ENCODE peak calls at places on chromosomes 5 and 9, in six cellular contexts. C is SK-N-MC, Z is HCT116, O is K562, H is SK-N-SH, E is HepG2. J is an unnamed sample.

GRCh38 chr5:45793638-45794532 is 97.7 kb upstream of the HCN1 start:
- DNase-seq in C (no peak), Z (peak), O (no peak), H (no peak), E (no peak), J (no peak)

GRCh38 chr5:129915415-129915814 is 11.2 kb downstream of the CHSY3 start:
- DNase-seq in C (no peak), Z (no peak), O (no peak), H (no peak), E (no peak), J (no peak)

GRCh38 chr5:174119386-174119785 is 73.9 kb downstream of the NSG2 start:
- DNase-seq in C (no peak), Z (no peak), O (no peak), H (no peak), E (no peak), J (no peak)

GRCh38 chr5:148090200-148090599 is 26.4 kb downstream of the SPINK5 start:
- DNase-seq in C (no peak), Z (no peak), O (no peak), H (no peak), E (no peak), J (no peak)

GRCh38 chr5:59793000-59793399 is 100.5 kb downstream of the PDE4D start:
- DNase-seq in C (no peak), Z (no peak), O (no peak), H (no peak), E (peak), J (no peak)

GRCh38 chr5:33300209-33300742 is 140.5 kb upstream of the TARS1 start:
- DNase-seq in C (no peak), Z (no peak), O (no peak), H (no peak), E (no peak), J (no peak)

GRCh38 chr5:159441441-159441840 is 111.2 kb upstream of the IL12B start:
- DNase-seq in C (no peak), Z (peak), O (no peak), H (peak), E (peak), J (no peak)

GRCh38 chr9:120730661-120731514 is 16.6 kb upstream of the MEGF9 start:
- DNase-seq in C (no peak), Z (no peak), O (no peak), H (no peak), E (peak), J (peak)

GRCh38 chr9:10366171-10366779 is 246.5 kb downstream of the PTPRD start:
- DNase-seq in C (peak), Z (peak), O (no peak), H (peak), E (peak), J (peak)

GRCh38 chr9:129311638-129312037 is 133.6 kb upstream of the IER5L start:
- DNase-seq in C (no peak), Z (no peak), O (no peak), H (no peak), E (no peak), J (no peak)

DNA sequence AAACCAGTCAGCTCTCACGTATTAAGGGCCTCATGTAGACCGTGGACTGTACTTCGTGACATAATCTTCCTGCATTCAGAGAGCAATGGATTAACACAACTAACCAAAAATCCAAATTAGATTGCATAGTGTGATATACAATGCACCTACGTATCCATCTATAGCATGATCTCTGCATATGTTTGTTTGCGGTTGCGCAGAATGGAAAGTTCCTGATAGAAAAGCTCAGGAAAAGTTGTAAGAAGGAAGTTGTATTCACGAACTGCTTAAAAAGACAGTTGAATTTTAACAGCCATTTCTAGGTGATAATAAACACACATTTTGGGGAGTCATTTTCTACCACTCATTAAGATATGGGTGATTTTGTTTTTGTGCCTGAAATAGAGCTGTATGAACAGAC is 869.0 kb downstream of the TLE4 start:
- DNase-seq in C (no peak), Z (no peak), O (no peak), H (no peak), E (no peak), J (no peak)
- TF ChIP-seq POLR2AphosphoS5 in C (peak), Z (no peak), O (no peak), H (no peak), E (no peak), J (no peak)

DNA sequence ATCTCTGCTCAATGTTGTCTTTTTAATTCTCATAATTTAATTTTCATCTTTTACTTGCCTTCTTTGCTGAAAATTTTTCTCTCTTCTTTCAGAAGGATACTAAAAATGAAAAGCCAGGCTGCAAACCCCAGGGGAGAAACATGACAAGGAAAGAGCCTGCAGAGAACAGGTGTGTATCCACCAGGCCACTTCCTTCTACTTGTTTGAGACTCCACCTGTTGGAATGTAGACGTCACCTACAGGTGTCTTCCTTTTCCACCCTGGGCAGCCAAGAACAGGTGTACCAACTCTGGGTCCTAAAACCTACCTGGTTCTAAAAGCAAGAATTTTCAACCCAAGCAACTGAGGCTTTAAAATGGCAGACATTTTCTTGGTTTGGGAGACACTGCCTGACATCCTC is 166.8 kb downstream of the ATP10B start:
- DNase-seq in C (no peak), Z (no peak), O (no peak), H (no peak), E (no peak), J (no peak)
- H3K9ac ChIP-seq in C (no peak), Z (no peak), O (no peak), H (no peak), E (no peak), J (no peak)

GRCh38 chr9:137218754-137219271 is 3.2 kb downstream of the RNF208 start:
- DNase-seq in C (no peak), Z (no peak), O (peak), H (no peak), E (peak), J (peak)
- TF ChIP-seq POLR2AphosphoS5 in C (no peak), Z (peak), O (peak), H (peak), E (peak), J (peak)

GRCh38 chr5:95857185-95857945 is 34.8 kb upstream of the GLRX start:
- DNase-seq in C (no peak), Z (no peak), O (peak), H (no peak), E (peak), J (peak)
- H3K9ac ChIP-seq in C (no peak), Z (no peak), O (no peak), H (peak), E (peak), J (peak)

DNA sequence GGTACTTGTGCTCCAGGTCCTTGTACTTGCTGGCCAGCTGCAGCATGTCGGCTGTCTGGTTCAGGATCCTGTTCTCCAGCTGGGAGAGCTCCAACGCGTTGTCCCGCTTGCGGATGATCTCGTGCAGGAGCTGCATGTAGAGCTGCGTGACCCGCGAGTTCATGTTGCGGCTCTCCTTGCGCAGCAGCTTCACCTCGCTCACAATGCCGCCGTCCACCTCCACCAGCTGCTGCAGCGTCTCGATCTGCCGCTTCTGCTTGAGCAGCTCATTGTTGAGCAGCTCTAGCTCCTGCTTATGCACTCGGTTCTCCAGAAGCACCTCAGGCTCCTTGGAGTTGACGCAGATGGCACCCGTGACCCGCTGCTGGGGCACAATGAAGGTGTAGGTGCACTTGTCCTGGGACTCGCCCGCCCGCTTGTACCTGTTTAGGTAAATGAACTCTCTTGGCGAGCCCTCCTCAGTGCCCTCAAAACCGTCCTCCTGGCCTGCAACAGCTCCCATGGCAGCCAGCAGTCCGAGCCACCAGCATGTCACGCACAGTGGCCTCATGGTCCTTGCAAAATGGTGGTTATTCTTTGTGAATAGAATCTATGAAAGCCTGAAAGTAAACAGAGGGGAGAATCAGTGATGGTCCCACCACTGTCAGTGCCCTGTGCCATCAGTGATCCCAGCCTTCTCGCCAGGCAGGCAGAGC is 14.1 kb downstream of the ANGPTL2 start:
- DNase-seq in C (no peak), Z (no peak), O (no peak), H (no peak), E (no peak), J (no peak)
- TF ChIP-seq POLR2AphosphoS5 in C (no peak), Z (no peak), O (no peak), H (no peak), E (no peak), J (no peak)

GRCh38 chr9:111937781-111938426 is 41.3 kb downstream of the UGCG start:
- DNase-seq in C (no peak), Z (no peak), O (no peak), H (no peak), E (no peak), J (peak)

GRCh38 chr9:111939322-111939721 is 42.7 kb downstream of the UGCG start:
- DNase-seq in C (no peak), Z (no peak), O (no peak), H (no peak), E (no peak), J (no peak)

GRCh38 chr9:111937301-111937700 is 40.7 kb downstream of the UGCG start:
- DNase-seq in C (no peak), Z (no peak), O (no peak), H (no peak), E (no peak), J (no peak)

GRCh38 chr9:111936391-111936790 is 39.8 kb downstream of the UGCG start:
- DNase-seq in C (no peak), Z (no peak), O (no peak), H (no peak), E (no peak), J (no peak)

DNA sequence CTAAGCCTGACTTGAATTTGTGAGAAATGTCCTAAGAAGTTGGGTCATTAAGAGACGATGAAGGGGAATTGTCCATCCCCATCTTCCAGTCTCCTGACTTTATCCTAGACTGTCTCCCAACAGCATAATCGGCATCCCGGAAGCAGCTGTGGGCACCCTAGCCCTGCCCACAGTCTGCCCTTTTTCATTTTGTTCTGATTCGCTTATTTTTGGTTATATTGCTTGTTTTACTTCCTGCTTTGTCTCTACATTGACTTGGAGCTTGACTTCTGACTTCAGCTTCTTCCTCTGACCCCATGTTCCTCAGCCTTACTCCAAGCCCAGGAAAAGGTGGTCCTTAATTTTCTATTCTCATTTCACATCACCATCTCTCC is 41.8 kb downstream of the UGCG start:
- DNase-seq in C (no peak), Z (no peak), O (no peak), H (no peak), E (no peak), J (no peak)
- H3K9ac ChIP-seq in C (no peak), Z (no peak), O (no peak), H (no peak), E (no peak), J (no peak)

GRCh38 chr5:139287890-139288635 is 5.5 kb upstream of the MATR3 start:
- DNase-seq in C (no peak), Z (no peak), O (no peak), H (no peak), E (no peak), J (peak)
- TF ChIP-seq POLR2AphosphoS5 in C (peak), Z (no peak), O (no peak), H (no peak), E (peak), J (no peak)